ENCODE peak calls at places on chromosomes 6 and 20, in ten cellular contexts. One of them, this sample, is unnamed.

GRCh38 chr6:90922323-90922722 is 335.5 kb upstream of the MAP3K7 start:
- DNase-seq in PC-9: no peak
- DNase-seq in upper lobe of right lung: no peak
- DNase-seq in MM.1S: no peak
- DNase-seq in heart right ventricle: no peak
- DNase-seq in suprapubic skin: no peak
- DNase-seq in left ventricle myocardium inferior: no peak
- DNase-seq in GM23248: no peak
- DNase-seq in HCT116: no peak
- DNase-seq in endodermal cell: no peak
- DNase-seq in this sample: no peak

GRCh38 chr20:45861157-45862075 is 4.0 kb downstream of the ZSWIM3 start:
- DNase-seq in PC-9: no peak
- DNase-seq in upper lobe of right lung: no peak
- DNase-seq in MM.1S: no peak
- DNase-seq in heart right ventricle: no peak
- DNase-seq in suprapubic skin: no peak
- DNase-seq in left ventricle myocardium inferior: no peak
- DNase-seq in GM23248: no peak
- DNase-seq in HCT116: no peak
- DNase-seq in endodermal cell: no peak
- DNase-seq in this sample: no peak

GRCh38 chr6:122736606-122737005 is 42.9 kb upstream of the FABP7 start:
- DNase-seq in PC-9: no peak
- DNase-seq in upper lobe of right lung: no peak
- DNase-seq in MM.1S: no peak
- DNase-seq in heart right ventricle: no peak
- DNase-seq in suprapubic skin: no peak
- DNase-seq in left ventricle myocardium inferior: no peak
- DNase-seq in GM23248: no peak
- DNase-seq in HCT116: no peak
- DNase-seq in endodermal cell: no peak
- DNase-seq in this sample: no peak

GRCh38 chr6:160102956-160103824 is 18.4 kb upstream of the SLC22A1 start:
- DNase-seq in PC-9: no peak
- DNase-seq in upper lobe of right lung: peak; percentile 46
- DNase-seq in MM.1S: no peak
- DNase-seq in heart right ventricle: no peak
- DNase-seq in suprapubic skin: no peak
- DNase-seq in left ventricle myocardium inferior: no peak
- DNase-seq in GM23248: peak; percentile 66
- DNase-seq in HCT116: peak; percentile 46
- DNase-seq in endodermal cell: peak; percentile 82
- DNase-seq in this sample: no peak

GRCh38 chr20:47031028-47031427 is 136.4 kb downstream of the EYA2 start:
- DNase-seq in PC-9: no peak
- DNase-seq in upper lobe of right lung: no peak
- DNase-seq in MM.1S: no peak
- DNase-seq in heart right ventricle: peak; percentile 12
- DNase-seq in suprapubic skin: no peak
- DNase-seq in left ventricle myocardium inferior: no peak
- DNase-seq in GM23248: no peak
- DNase-seq in HCT116: no peak
- DNase-seq in endodermal cell: no peak
- DNase-seq in this sample: no peak

GRCh38 chr20:48583801-48584200 is 244.0 kb downstream of the PREX1 start:
- DNase-seq in PC-9: no peak
- DNase-seq in upper lobe of right lung: peak; percentile 21
- DNase-seq in MM.1S: no peak
- DNase-seq in heart right ventricle: no peak
- DNase-seq in suprapubic skin: no peak
- DNase-seq in left ventricle myocardium inferior: no peak
- DNase-seq in GM23248: no peak
- DNase-seq in HCT116: no peak
- DNase-seq in endodermal cell: no peak
- DNase-seq in this sample: no peak

GRCh38 chr20:37680420-37680819 is 13.4 kb upstream of the CTNNBL1 start:
- DNase-seq in PC-9: no peak
- DNase-seq in upper lobe of right lung: no peak
- DNase-seq in MM.1S: no peak
- DNase-seq in heart right ventricle: no peak
- DNase-seq in suprapubic skin: no peak
- DNase-seq in left ventricle myocardium inferior: no peak
- DNase-seq in GM23248: peak; percentile 44
- DNase-seq in HCT116: no peak
- DNase-seq in endodermal cell: peak; percentile 21
- DNase-seq in this sample: no peak

GRCh38 chr6:54291146-54291545 is 17.1 kb upstream of the TINAG start:
- DNase-seq in PC-9: no peak
- DNase-seq in upper lobe of right lung: no peak
- DNase-seq in MM.1S: no peak
- DNase-seq in heart right ventricle: no peak
- DNase-seq in suprapubic skin: no peak
- DNase-seq in left ventricle myocardium inferior: no peak
- DNase-seq in GM23248: peak; percentile 87
- DNase-seq in HCT116: no peak
- DNase-seq in endodermal cell: no peak
- DNase-seq in this sample: no peak

GRCh38 chr6:13554929-13555333 is 19.5 kb upstream of the SIRT5 start:
- DNase-seq in PC-9: peak; percentile 7
- DNase-seq in upper lobe of right lung: no peak
- DNase-seq in MM.1S: no peak
- DNase-seq in heart right ventricle: peak; percentile 74
- DNase-seq in suprapubic skin: no peak
- DNase-seq in left ventricle myocardium inferior: peak; percentile 62
- DNase-seq in GM23248: peak; percentile 69
- DNase-seq in HCT116: no peak
- DNase-seq in endodermal cell: peak; percentile 90
- DNase-seq in this sample: no peak

GRCh38 chr6:27501187-27501586 is 28.3 kb upstream of the ZNF184 start:
- DNase-seq in PC-9: no peak
- DNase-seq in upper lobe of right lung: no peak
- DNase-seq in MM.1S: no peak
- DNase-seq in heart right ventricle: no peak
- DNase-seq in suprapubic skin: no peak
- DNase-seq in left ventricle myocardium inferior: no peak
- DNase-seq in GM23248: no peak
- DNase-seq in HCT116: no peak
- DNase-seq in endodermal cell: no peak
- DNase-seq in this sample: no peak

GRCh38 chr20:4709261-4710105 is 12.2 kb upstream of the PRND start:
- DNase-seq in PC-9: no peak
- DNase-seq in upper lobe of right lung: no peak
- DNase-seq in MM.1S: no peak
- DNase-seq in heart right ventricle: no peak
- DNase-seq in suprapubic skin: no peak
- DNase-seq in left ventricle myocardium inferior: no peak
- DNase-seq in GM23248: no peak
- DNase-seq in HCT116: no peak
- DNase-seq in endodermal cell: peak; percentile 25
- DNase-seq in this sample: no peak

GRCh38 chr6:568954-569523 is 87.9 kb downstream of the HUS1B start:
- DNase-seq in PC-9: no peak
- DNase-seq in upper lobe of right lung: no peak
- DNase-seq in MM.1S: no peak
- DNase-seq in heart right ventricle: no peak
- DNase-seq in suprapubic skin: no peak
- DNase-seq in left ventricle myocardium inferior: no peak
- DNase-seq in GM23248: no peak
- DNase-seq in HCT116: no peak
- DNase-seq in endodermal cell: no peak
- DNase-seq in this sample: no peak

GRCh38 chr20:9923648-9924047 is 84.8 kb upstream of the PAK5 start:
- DNase-seq in PC-9: no peak
- DNase-seq in upper lobe of right lung: no peak
- DNase-seq in MM.1S: no peak
- DNase-seq in heart right ventricle: no peak
- DNase-seq in suprapubic skin: no peak
- DNase-seq in left ventricle myocardium inferior: no peak
- DNase-seq in GM23248: no peak
- DNase-seq in HCT116: no peak
- DNase-seq in endodermal cell: no peak
- DNase-seq in this sample: no peak

GRCh38 chr20:37392441-37393195 is 46.7 kb downstream of the SRC start:
- DNase-seq in PC-9: no peak
- DNase-seq in upper lobe of right lung: no peak
- DNase-seq in MM.1S: peak; percentile 47
- DNase-seq in heart right ventricle: no peak
- DNase-seq in suprapubic skin: no peak
- DNase-seq in left ventricle myocardium inferior: no peak
- DNase-seq in GM23248: peak; percentile 55
- DNase-seq in HCT116: no peak
- DNase-seq in endodermal cell: peak; percentile 84
- DNase-seq in this sample: no peak

GRCh38 chr6:101663099-101663498 is 269.6 kb downstream of the GRIK2 start:
- DNase-seq in PC-9: no peak
- DNase-seq in upper lobe of right lung: no peak
- DNase-seq in MM.1S: no peak
- DNase-seq in heart right ventricle: no peak
- DNase-seq in suprapubic skin: no peak
- DNase-seq in left ventricle myocardium inferior: no peak
- DNase-seq in GM23248: no peak
- DNase-seq in HCT116: no peak
- DNase-seq in endodermal cell: no peak
- DNase-seq in this sample: no peak

GRCh38 chr6:3139090-3139903 is 18.0 kb downstream of the TUBB2A start:
- DNase-seq in PC-9: no peak
- DNase-seq in upper lobe of right lung: peak; percentile 74
- DNase-seq in MM.1S: no peak
- DNase-seq in heart right ventricle: peak; percentile 50
- DNase-seq in suprapubic skin: peak; percentile 79
- DNase-seq in left ventricle myocardium inferior: peak; percentile 50
- DNase-seq in GM23248: peak; percentile 81
- DNase-seq in HCT116: no peak
- DNase-seq in endodermal cell: no peak
- DNase-seq in this sample: no peak

GRCh38 chr6:4582506-4582905 is 193.7 kb upstream of the CDYL start:
- DNase-seq in PC-9: no peak
- DNase-seq in upper lobe of right lung: no peak
- DNase-seq in MM.1S: no peak
- DNase-seq in heart right ventricle: no peak
- DNase-seq in suprapubic skin: no peak
- DNase-seq in left ventricle myocardium inferior: no peak
- DNase-seq in GM23248: peak; percentile 79
- DNase-seq in HCT116: no peak
- DNase-seq in endodermal cell: no peak
- DNase-seq in this sample: no peak

GRCh38 chr6:146887447-146888077 is 288.8 kb downstream of the ADGB start:
- DNase-seq in PC-9: no peak
- DNase-seq in upper lobe of right lung: no peak
- DNase-seq in MM.1S: no peak
- DNase-seq in heart right ventricle: no peak
- DNase-seq in suprapubic skin: no peak
- DNase-seq in left ventricle myocardium inferior: no peak
- DNase-seq in GM23248: peak; percentile 31
- DNase-seq in HCT116: no peak
- DNase-seq in endodermal cell: no peak
- DNase-seq in this sample: no peak

GRCh38 chr6:44918893-44919292 is 409.2 kb upstream of the RUNX2 start:
- DNase-seq in PC-9: no peak
- DNase-seq in upper lobe of right lung: no peak
- DNase-seq in MM.1S: no peak
- DNase-seq in heart right ventricle: no peak
- DNase-seq in suprapubic skin: no peak
- DNase-seq in left ventricle myocardium inferior: no peak
- DNase-seq in GM23248: no peak
- DNase-seq in HCT116: no peak
- DNase-seq in endodermal cell: no peak
- DNase-seq in this sample: no peak

GRCh38 chr6:134707342-134707982 is 242.4 kb downstream of the ALDH8A1 start:
- DNase-seq in PC-9: peak; percentile 9
- DNase-seq in upper lobe of right lung: no peak
- DNase-seq in MM.1S: no peak
- DNase-seq in heart right ventricle: no peak
- DNase-seq in suprapubic skin: no peak
- DNase-seq in left ventricle myocardium inferior: no peak
- DNase-seq in GM23248: peak; percentile 40
- DNase-seq in HCT116: no peak
- DNase-seq in endodermal cell: peak; percentile 72
- DNase-seq in this sample: no peak

GRCh38 chr20:29762620-29763019 is 1494.8 kb upstream of the DEFB115 start:
- DNase-seq in PC-9: no peak
- DNase-seq in upper lobe of right lung: no peak
- DNase-seq in MM.1S: no peak
- DNase-seq in heart right ventricle: no peak
- DNase-seq in suprapubic skin: no peak
- DNase-seq in left ventricle myocardium inferior: no peak
- DNase-seq in GM23248: no peak
- DNase-seq in HCT116: no peak
- DNase-seq in endodermal cell: no peak
- DNase-seq in this sample: no peak

GRCh38 chr20:29763821-29764511 is 1493.5 kb upstream of the DEFB115 start:
- DNase-seq in PC-9: no peak
- DNase-seq in upper lobe of right lung: peak; percentile 41
- DNase-seq in MM.1S: no peak
- DNase-seq in heart right ventricle: no peak
- DNase-seq in suprapubic skin: no peak
- DNase-seq in left ventricle myocardium inferior: no peak
- DNase-seq in GM23248: no peak
- DNase-seq in HCT116: no peak
- DNase-seq in endodermal cell: no peak
- DNase-seq in this sample: no peak
- H3K9me3 ChIP-seq in PC-9: no peaks in the 10 kb centered on the region
- H3K9me3 ChIP-seq in upper lobe of right lung: no peaks in the 10 kb centered on the region
- H3K9me3 ChIP-seq in MM.1S: no peaks in the 10 kb centered on the region
- H3K9me3 ChIP-seq in heart right ventricle: no peaks in the 10 kb centered on the region
- H3K9me3 ChIP-seq in suprapubic skin: no peaks in the 10 kb centered on the region
- H3K9me3 ChIP-seq in left ventricle myocardium inferior: peaks cover 12% of the 10 kb centered on the region
- H3K9me3 ChIP-seq in GM23248: no peaks in the 10 kb centered on the region
- H3K9me3 ChIP-seq in HCT116: no peaks in the 10 kb centered on the region
- H3K9me3 ChIP-seq in endodermal cell: peaks cover 21% of the 10 kb centered on the region
- H3K9me3 ChIP-seq in this sample: no peaks in the 10 kb centered on the region

GRCh38 chr20:13784271-13784892 is 337 bp downstream of the ESF1 start:
- DNase-seq in PC-9: no peak
- DNase-seq in upper lobe of right lung: no peak
- DNase-seq in MM.1S: no peak
- DNase-seq in heart right ventricle: no peak
- DNase-seq in suprapubic skin: no peak
- DNase-seq in left ventricle myocardium inferior: no peak
- DNase-seq in GM23248: peak; percentile 25
- DNase-seq in HCT116: no peak
- DNase-seq in endodermal cell: no peak
- DNase-seq in this sample: no peak
- H3K27ac ChIP-seq in PC-9: peak overlapping the region; percentile 76
- H3K27ac ChIP-seq in upper lobe of right lung: peak overlapping the region; percentile 91
- H3K27ac ChIP-seq in MM.1S: peak overlapping the region; percentile 88
- H3K27ac ChIP-seq in heart right ventricle: peak overlapping the region; percentile 93
- H3K27ac ChIP-seq in suprapubic skin: peak overlapping the region; percentile 91
- H3K27ac ChIP-seq in left ventricle myocardium inferior: peak overlapping the region; percentile 95
- H3K27ac ChIP-seq in GM23248: peak overlapping the region; percentile 80
- H3K27ac ChIP-seq in HCT116: peak overlapping the region; percentile 64
- H3K27ac ChIP-seq in endodermal cell: peak overlapping the region; percentile 69
- H3K27ac ChIP-seq in this sample: peak overlapping the region; percentile 60

GRCh38 chr20:50537546-50538201 is 27.5 kb downstream of the PTPN1 start:
- DNase-seq in PC-9: no peak
- DNase-seq in upper lobe of right lung: no peak
- DNase-seq in MM.1S: no peak
- DNase-seq in heart right ventricle: no peak
- DNase-seq in suprapubic skin: no peak
- DNase-seq in left ventricle myocardium inferior: no peak
- DNase-seq in GM23248: no peak
- DNase-seq in HCT116: no peak
- DNase-seq in endodermal cell: no peak
- DNase-seq in this sample: no peak
- H3K4me1 ChIP-seq in PC-9: peaks cover 68% of the 10 kb centered on the region
- H3K4me1 ChIP-seq in upper lobe of right lung: peaks cover 89% of the 10 kb centered on the region
- H3K4me1 ChIP-seq in MM.1S: no peaks in the 10 kb centered on the region
- H3K4me1 ChIP-seq in heart right ventricle: peaks cover 42% of the 10 kb centered on the region
- H3K4me1 ChIP-seq in suprapubic skin: peaks cover 48% of the 10 kb centered on the region
- H3K4me1 ChIP-seq in left ventricle myocardium inferior: peaks cover 69% of the 10 kb centered on the region
- H3K4me1 ChIP-seq in GM23248: peaks cover 58% of the 10 kb centered on the region
- H3K4me1 ChIP-seq in HCT116: peaks cover 86% of the 10 kb centered on the region
- H3K4me1 ChIP-seq in endodermal cell: no peaks in the 10 kb centered on the region
- H3K4me1 ChIP-seq in this sample: peaks cover 55% of the 10 kb centered on the region

GRCh38 chr20:34316191-34316814 is 13.1 kb upstream of the AHCY start:
- DNase-seq in PC-9: peak; percentile 57
- DNase-seq in upper lobe of right lung: no peak
- DNase-seq in MM.1S: no peak
- DNase-seq in heart right ventricle: no peak
- DNase-seq in suprapubic skin: no peak
- DNase-seq in left ventricle myocardium inferior: no peak
- DNase-seq in GM23248: peak; percentile 55
- DNase-seq in HCT116: peak; percentile 33
- DNase-seq in endodermal cell: no peak
- DNase-seq in this sample: no peak
- H3K9me3 ChIP-seq in PC-9: no peaks in the 10 kb centered on the region
- H3K9me3 ChIP-seq in upper lobe of right lung: no peaks in the 10 kb centered on the region
- H3K9me3 ChIP-seq in MM.1S: no peaks in the 10 kb centered on the region
- H3K9me3 ChIP-seq in heart right ventricle: no peaks in the 10 kb centered on the region
- H3K9me3 ChIP-seq in suprapubic skin: no peaks in the 10 kb centered on the region
- H3K9me3 ChIP-seq in left ventricle myocardium inferior: no peaks in the 10 kb centered on the region
- H3K9me3 ChIP-seq in GM23248: no peaks in the 10 kb centered on the region
- H3K9me3 ChIP-seq in HCT116: no peaks in the 10 kb centered on the region
- H3K9me3 ChIP-seq in endodermal cell: no peaks in the 10 kb centered on the region
- H3K9me3 ChIP-seq in this sample: no peaks in the 10 kb centered on the region